ENCODE peak calls at places on chromosomes 6 and 20, in four cellular contexts. One of them, this sample, is unnamed.

GRCh38 chr6:89483111-89483720 is 50.3 kb downstream of the ANKRD6 start:
- DNase-seq in mesendoderm: peak; percentile 87
- DNase-seq in IMR-90: no peak
- DNase-seq in H1: peak; percentile 59
- DNase-seq in this sample: peak; percentile 90

GRCh38 chr6:152380351-152380767 is 256.8 kb downstream of the SYNE1 start:
- DNase-seq in mesendoderm: peak; percentile 51
- DNase-seq in IMR-90: peak; percentile 74
- DNase-seq in H1: no peak
- DNase-seq in this sample: no peak

GRCh38 chr6:73452107-73452461 is at the start of gene CGAS:
- DNase-seq in mesendoderm: peak; percentile 69
- DNase-seq in IMR-90: peak; percentile 62
- DNase-seq in H1: peak; percentile 47
- DNase-seq in this sample: no peak

GRCh38 chr20:60060593-60060992 is 102.4 kb downstream of the CDH26 start:
- DNase-seq in mesendoderm: no peak
- DNase-seq in IMR-90: no peak
- DNase-seq in H1: no peak
- DNase-seq in this sample: no peak

GRCh38 chr6:23533311-23533710 is 592.7 kb upstream of the NRSN1 start:
- DNase-seq in mesendoderm: no peak
- DNase-seq in IMR-90: no peak
- DNase-seq in H1: no peak
- DNase-seq in this sample: no peak

GRCh38 chr20:24762371-24762770 is 186.7 kb upstream of the CST7 start:
- DNase-seq in mesendoderm: no peak
- DNase-seq in IMR-90: no peak
- DNase-seq in H1: no peak
- DNase-seq in this sample: peak; percentile 4

GRCh38 chr6:109790131-109790530 is 99.0 kb downstream of the FIG4 start:
- DNase-seq in mesendoderm: peak; percentile 61
- DNase-seq in IMR-90: peak; percentile 79
- DNase-seq in H1: no peak
- DNase-seq in this sample: no peak

GRCh38 chr20:6395695-6396094 is 272.9 kb upstream of the FERMT1 start:
- DNase-seq in mesendoderm: no peak
- DNase-seq in IMR-90: peak; percentile 3
- DNase-seq in H1: no peak
- DNase-seq in this sample: no peak

GRCh38 chr20:40880063-40880715 is 148.4 kb upstream of the TOP1 start:
- DNase-seq in mesendoderm: no peak
- DNase-seq in IMR-90: no peak
- DNase-seq in H1: no peak
- DNase-seq in this sample: no peak

GRCh38 chr20:40882173-40882572 is 146.4 kb upstream of the TOP1 start:
- DNase-seq in mesendoderm: no peak
- DNase-seq in IMR-90: no peak
- DNase-seq in H1: no peak
- DNase-seq in this sample: no peak

GRCh38 chr20:40883097-40883496 is 145.5 kb upstream of the TOP1 start:
- DNase-seq in mesendoderm: no peak
- DNase-seq in IMR-90: no peak
- DNase-seq in H1: no peak
- DNase-seq in this sample: no peak

DNA sequence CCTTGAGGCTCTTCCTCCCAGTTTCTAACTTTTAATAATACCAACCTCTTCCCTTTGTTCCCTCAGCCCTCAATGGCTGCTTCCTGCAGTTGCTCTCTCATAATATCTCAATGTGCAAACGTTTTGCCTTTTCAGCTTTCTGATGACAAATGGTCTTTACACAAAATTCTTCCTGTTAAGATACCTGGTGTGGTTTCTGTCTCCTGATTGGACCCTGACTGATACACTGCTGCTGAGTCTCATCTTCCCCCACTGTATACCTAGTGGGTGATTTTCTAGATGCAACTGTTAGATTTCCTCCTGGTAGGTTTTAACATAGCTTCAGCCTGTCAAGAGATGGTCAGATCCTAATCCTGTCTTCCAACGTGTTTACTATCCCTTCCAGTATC is 147.9 kb upstream of the TOP1 start:
- DNase-seq in mesendoderm: no peak
- DNase-seq in IMR-90: no peak
- DNase-seq in H1: no peak
- DNase-seq in this sample: no peak
- H3K56ac ChIP-seq in mesendoderm: no peak overlapping the region
- H3K56ac ChIP-seq in IMR-90: no peak overlapping the region
- H3K56ac ChIP-seq in H1: no peak overlapping the region
- H3K56ac ChIP-seq in this sample: no peak overlapping the region

DNA sequence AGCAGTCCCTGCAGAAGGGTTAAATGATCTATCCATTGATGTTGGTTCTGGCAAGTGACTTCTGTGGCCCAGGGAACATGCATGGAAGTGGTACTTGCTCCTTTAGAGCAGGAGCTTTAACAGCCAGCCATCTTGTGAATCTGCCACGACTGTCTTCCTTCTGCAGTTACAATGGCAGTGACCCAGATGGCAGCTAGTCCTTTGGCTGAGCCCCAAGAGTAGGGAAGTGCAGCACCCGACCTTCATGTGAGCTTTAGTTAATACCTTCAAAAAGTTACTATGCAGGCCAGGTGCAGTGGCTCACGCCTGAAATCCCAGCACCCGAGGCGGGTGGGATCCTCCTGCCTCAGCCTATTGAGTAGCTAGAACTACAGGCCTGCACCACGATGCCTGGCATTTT is 66.4 kb downstream of the POPDC3 start:
- DNase-seq in mesendoderm: no peak
- DNase-seq in IMR-90: no peak
- DNase-seq in H1: no peak
- DNase-seq in this sample: no peak
- H3K27ac ChIP-seq in mesendoderm: no peak overlapping the region
- H3K27ac ChIP-seq in IMR-90: no peak overlapping the region
- H3K27ac ChIP-seq in H1: no peak overlapping the region
- H3K27ac ChIP-seq in this sample: no peak overlapping the region

GRCh38 chr6:43979525-43979924 is 147.7 kb downstream of the MRPL14 start:
- DNase-seq in mesendoderm: no peak
- DNase-seq in IMR-90: no peak
- DNase-seq in H1: no peak
- DNase-seq in this sample: no peak

GRCh38 chr6:43982084-43982625 is 145.1 kb downstream of the MRPL14 start:
- DNase-seq in mesendoderm: no peak
- DNase-seq in IMR-90: no peak
- DNase-seq in H1: no peak
- DNase-seq in this sample: peak; percentile 12

GRCh38 chr6:43980004-43980795 is 147.1 kb downstream of the MRPL14 start:
- DNase-seq in mesendoderm: no peak
- DNase-seq in IMR-90: no peak
- DNase-seq in H1: no peak
- DNase-seq in this sample: peak; percentile 20

GRCh38 chr6:43983191-43983590 is 144.1 kb downstream of the MRPL14 start:
- DNase-seq in mesendoderm: no peak
- DNase-seq in IMR-90: no peak
- DNase-seq in H1: no peak
- DNase-seq in this sample: no peak

GRCh38 chr6:43981363-43981990 is 145.8 kb downstream of the MRPL14 start:
- DNase-seq in mesendoderm: no peak
- DNase-seq in IMR-90: no peak
- DNase-seq in H1: no peak
- DNase-seq in this sample: peak; percentile 10
- H3K56ac ChIP-seq in mesendoderm: no peak overlapping the region
- H3K56ac ChIP-seq in IMR-90: no peak overlapping the region
- H3K56ac ChIP-seq in H1: no peak overlapping the region
- H3K56ac ChIP-seq in this sample: no peak overlapping the region

GRCh38 chr20:57831326-57831991 is 121.6 kb upstream of the PMEPA1 start:
- DNase-seq in mesendoderm: no peak
- DNase-seq in IMR-90: no peak
- DNase-seq in H1: no peak
- DNase-seq in this sample: no peak
- H3K27ac ChIP-seq in mesendoderm: no peak overlapping the region
- H3K27ac ChIP-seq in IMR-90: no peak overlapping the region
- H3K27ac ChIP-seq in H1: no peak overlapping the region
- H3K27ac ChIP-seq in this sample: no peak overlapping the region

GRCh38 chr6:142783499-142783898 is 161.5 kb downstream of the HIVEP2 start:
- DNase-seq in mesendoderm: no peak
- DNase-seq in IMR-90: no peak
- DNase-seq in H1: no peak
- DNase-seq in this sample: no peak

GRCh38 chr6:142787422-142787821 is 157.6 kb downstream of the HIVEP2 start:
- DNase-seq in mesendoderm: no peak
- DNase-seq in IMR-90: no peak
- DNase-seq in H1: no peak
- DNase-seq in this sample: no peak

GRCh38 chr6:142790257-142790656 is 154.7 kb downstream of the HIVEP2 start:
- DNase-seq in mesendoderm: no peak
- DNase-seq in IMR-90: no peak
- DNase-seq in H1: no peak
- DNase-seq in this sample: no peak

GRCh38 chr6:142784344-142784743 is 160.6 kb downstream of the HIVEP2 start:
- DNase-seq in mesendoderm: no peak
- DNase-seq in IMR-90: no peak
- DNase-seq in H1: no peak
- DNase-seq in this sample: no peak

DNA sequence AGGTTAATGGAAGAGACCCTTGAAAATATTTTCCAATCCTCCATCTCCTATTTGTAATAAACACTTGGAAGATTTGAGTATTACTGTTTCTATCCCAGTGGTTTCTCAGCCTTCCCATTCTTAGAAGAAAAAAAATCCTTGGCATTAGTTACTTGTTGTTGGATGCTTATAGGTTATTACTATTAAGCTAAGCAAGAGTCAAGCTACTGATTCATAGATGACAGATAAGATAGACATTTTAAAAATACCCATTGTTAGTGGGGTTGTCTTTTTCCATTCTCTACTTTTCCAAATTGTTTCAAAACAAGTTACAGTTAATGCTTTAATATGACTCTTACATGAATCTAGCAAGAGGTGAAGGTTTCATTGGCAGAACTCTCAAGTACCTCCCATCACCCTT is 158.5 kb downstream of the HIVEP2 start:
- DNase-seq in mesendoderm: no peak
- DNase-seq in IMR-90: peak; percentile 15
- DNase-seq in H1: no peak
- DNase-seq in this sample: no peak
- H3K56ac ChIP-seq in mesendoderm: no peak overlapping the region
- H3K56ac ChIP-seq in IMR-90: no peak overlapping the region
- H3K56ac ChIP-seq in H1: no peak overlapping the region
- H3K56ac ChIP-seq in this sample: no peak overlapping the region

GRCh38 chr20:58634121-58634817 is 16.8 kb upstream of the STX16 start:
- DNase-seq in mesendoderm: no peak
- DNase-seq in IMR-90: peak; percentile 92
- DNase-seq in H1: no peak
- DNase-seq in this sample: no peak

GRCh38 chr20:58630063-58630462 is 21.0 kb upstream of the STX16 start:
- DNase-seq in mesendoderm: no peak
- DNase-seq in IMR-90: peak; percentile 47
- DNase-seq in H1: no peak
- DNase-seq in this sample: no peak

GRCh38 chr20:58636396-58636982 is 14.6 kb upstream of the STX16 start:
- DNase-seq in mesendoderm: no peak
- DNase-seq in IMR-90: no peak
- DNase-seq in H1: no peak
- DNase-seq in this sample: no peak

GRCh38 chr20:58634818-58635665 is 16.0 kb upstream of the STX16 start:
- DNase-seq in mesendoderm: no peak
- DNase-seq in IMR-90: peak; percentile 61
- DNase-seq in H1: no peak
- DNase-seq in this sample: no peak

GRCh38 chr20:58633161-58634035 is 17.7 kb upstream of the STX16 start:
- DNase-seq in mesendoderm: no peak
- DNase-seq in IMR-90: no peak
- DNase-seq in H1: no peak
- DNase-seq in this sample: no peak
- H3K27ac ChIP-seq in mesendoderm: no peak overlapping the region
- H3K27ac ChIP-seq in IMR-90: no peak overlapping the region
- H3K27ac ChIP-seq in H1: no peak overlapping the region
- H3K27ac ChIP-seq in this sample: no peak overlapping the region

GRCh38 chr6:141561154-141561553 is 571.6 kb upstream of the GJE1 start:
- DNase-seq in mesendoderm: no peak
- DNase-seq in IMR-90: no peak
- DNase-seq in H1: no peak
- DNase-seq in this sample: no peak

GRCh38 chr6:141562181-141562800 is 570.4 kb upstream of the GJE1 start:
- DNase-seq in mesendoderm: peak; percentile 91
- DNase-seq in IMR-90: no peak
- DNase-seq in H1: no peak
- DNase-seq in this sample: peak; percentile 76

DNA sequence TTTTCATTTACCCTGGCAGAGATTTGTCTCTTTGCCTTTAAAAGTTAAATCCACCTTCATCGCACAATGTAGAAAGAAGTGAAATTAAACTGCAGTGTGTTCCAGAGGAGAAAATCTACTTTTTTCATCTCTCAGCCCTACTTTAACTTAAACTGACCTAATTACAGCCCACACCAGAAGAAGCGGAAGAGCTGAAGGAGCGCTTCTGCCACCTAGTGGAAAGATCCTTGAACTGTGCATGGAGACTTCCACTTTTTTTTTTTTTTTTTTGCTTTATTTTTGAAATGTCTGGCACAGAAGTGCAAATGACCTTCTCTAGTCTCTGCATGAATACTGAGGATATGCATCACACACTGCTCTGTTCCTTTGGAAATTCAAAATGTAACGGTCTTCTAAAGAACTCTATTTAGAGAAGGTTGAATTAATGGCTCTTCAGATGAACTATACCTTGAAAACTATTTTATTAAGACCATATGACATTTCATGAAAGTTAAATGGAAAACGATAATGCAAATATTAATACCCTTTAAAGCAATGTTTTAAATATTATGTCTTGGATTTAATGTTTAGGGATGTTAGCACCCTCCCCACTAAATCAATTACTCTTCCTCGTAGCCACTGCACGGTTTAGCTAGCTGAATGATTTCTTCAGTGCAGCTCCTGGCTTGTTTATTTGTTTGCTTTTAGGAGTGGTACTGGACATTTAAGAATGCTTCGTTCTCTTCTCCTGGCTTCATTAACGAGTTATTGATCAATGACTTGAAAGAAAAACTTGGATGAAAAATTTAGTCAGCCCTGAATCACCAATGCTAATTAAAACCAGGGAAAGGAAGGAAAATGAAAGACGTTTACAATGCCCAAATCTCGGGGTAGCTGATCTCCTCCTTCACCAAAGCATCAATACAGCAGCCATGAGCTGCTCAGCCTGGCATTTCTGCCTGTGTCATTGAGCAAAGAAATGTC is 569.6 kb upstream of the GJE1 start:
- DNase-seq in mesendoderm: peak; percentile 86
- DNase-seq in IMR-90: peak; percentile 91
- DNase-seq in H1: no peak
- DNase-seq in this sample: peak; percentile 43
- H3K56ac ChIP-seq in mesendoderm: no peak overlapping the region
- H3K56ac ChIP-seq in IMR-90: peak overlapping the region; percentile 90
- H3K56ac ChIP-seq in H1: no peak overlapping the region
- H3K56ac ChIP-seq in this sample: no peak overlapping the region

This sample was measured in H9.